ENCODE peak calls at places on chromosomes 2 and 18, in five cellular contexts. One of them, this sample, is unnamed.

GRCh38 chr18:10475633-10476388 is 21.4 kb downstream of the APCDD1 start:
- DNase-seq in frontal cortex: no peak
- DNase-seq in SW480: no peak
- DNase-seq in mucosa of gallbladder: no peak
- DNase-seq in DMS153: no peak
- DNase-seq in this sample: no peak

GRCh38 chr2:111954602-111955332 is 56.4 kb downstream of the MERTK start:
- DNase-seq in frontal cortex: no peak
- DNase-seq in SW480: no peak
- DNase-seq in mucosa of gallbladder: no peak
- DNase-seq in DMS153: no peak
- DNase-seq in this sample: no peak

GRCh38 chr2:177161741-177162440 is 50.7 kb upstream of the HNRNPA3 start:
- DNase-seq in frontal cortex: no peak
- DNase-seq in SW480: peak
- DNase-seq in mucosa of gallbladder: no peak
- DNase-seq in DMS153: no peak
- DNase-seq in this sample: peak

GRCh38 chr18:49563130-49563540 is 1.3 kb downstream of the LIPG start:
- DNase-seq in frontal cortex: no peak
- DNase-seq in SW480: peak
- DNase-seq in mucosa of gallbladder: no peak
- DNase-seq in DMS153: no peak
- DNase-seq in this sample: no peak

GRCh38 chr2:100012575-100012974 is 129.8 kb downstream of the AFF3 start:
- DNase-seq in frontal cortex: no peak
- DNase-seq in SW480: no peak
- DNase-seq in mucosa of gallbladder: no peak
- DNase-seq in DMS153: no peak
- DNase-seq in this sample: no peak

GRCh38 chr2:240820607-240821428 is 799 bp upstream of the KIF1A start:
- DNase-seq in frontal cortex: peak
- DNase-seq in SW480: peak
- DNase-seq in mucosa of gallbladder: no peak
- DNase-seq in DMS153: peak
- DNase-seq in this sample: no peak

GRCh38 chr18:53687002-53687401 is 537.5 kb downstream of the MBD2 start:
- DNase-seq in frontal cortex: no peak
- DNase-seq in SW480: no peak
- DNase-seq in mucosa of gallbladder: no peak
- DNase-seq in DMS153: no peak
- DNase-seq in this sample: no peak

GRCh38 chr2:57990118-57990725 is 56.4 kb upstream of the VRK2 start:
- DNase-seq in frontal cortex: no peak
- DNase-seq in SW480: no peak
- DNase-seq in mucosa of gallbladder: no peak
- DNase-seq in DMS153: no peak
- DNase-seq in this sample: no peak

GRCh38 chr2:160075171-160075570 is 12.8 kb upstream of the PLA2R1 start:
- DNase-seq in frontal cortex: no peak
- DNase-seq in SW480: no peak
- DNase-seq in mucosa of gallbladder: peak
- DNase-seq in DMS153: no peak
- DNase-seq in this sample: no peak